ENCODE peak calls at places on chromosomes 2 and 18, in six cellular contexts. One of them, this sample, is unnamed. For H3K4me1 and H3K27me3, the result is how much of the 10 kb centered on the place peaks cover.

GRCh38 chr18:79784071-79784913 is 13.4 kb upstream of the KCNG2 start:
- DNase-seq in HepG2: no peak
- DNase-seq in transverse colon: no peak
- DNase-seq in GM23338: no peak
- DNase-seq in sigmoid colon: peak
- DNase-seq in HCT116: no peak
- DNase-seq in this sample: no peak

GRCh38 chr2:159202568-159203071 is 83.9 kb downstream of the WDSUB1 start:
- DNase-seq in HepG2: peak
- DNase-seq in HCT116: no peak
- DNase-seq in sigmoid colon: peak
- DNase-seq in transverse colon: peak
- DNase-seq in GM23338: no peak
- DNase-seq in this sample: no peak

GRCh38 chr2:60152226-60152833 is 401.1 kb downstream of the BCL11A start:
- DNase-seq in sigmoid colon: no peak
- DNase-seq in HepG2: peak
- DNase-seq in GM23338: peak
- DNase-seq in HCT116: peak
- DNase-seq in transverse colon: no peak
- DNase-seq in this sample: no peak

GRCh38 chr2:229417906-229418305 is 146.8 kb upstream of the PID1 start:
- DNase-seq in HCT116: no peak
- DNase-seq in HepG2: no peak
- DNase-seq in sigmoid colon: no peak
- DNase-seq in GM23338: peak
- DNase-seq in transverse colon: no peak
- DNase-seq in this sample: no peak

GRCh38 chr2:38076250-38076709 is 329 bp upstream of the CYP1B1 start:
- DNase-seq in GM23338: peak
- DNase-seq in sigmoid colon: peak
- DNase-seq in HCT116: peak
- DNase-seq in HepG2: no peak
- DNase-seq in transverse colon: peak
- DNase-seq in this sample: no peak

GRCh38 chr2:146651361-146651760 is 1193.5 kb upstream of the ACVR2A start:
- DNase-seq in transverse colon: no peak
- DNase-seq in HCT116: no peak
- DNase-seq in sigmoid colon: no peak
- DNase-seq in HepG2: no peak
- DNase-seq in GM23338: no peak
- DNase-seq in this sample: no peak

GRCh38 chr2:191933307-191934105 is 86.6 kb upstream of the CAVIN2 start:
- DNase-seq in HepG2: no peak
- DNase-seq in sigmoid colon: no peak
- DNase-seq in GM23338: no peak
- DNase-seq in HCT116: no peak
- DNase-seq in transverse colon: peak
- DNase-seq in this sample: no peak

GRCh38 chr18:73980289-73980979 is 167.2 kb downstream of the FBXO15 start:
- DNase-seq in GM23338: peak
- DNase-seq in transverse colon: no peak
- DNase-seq in sigmoid colon: no peak
- DNase-seq in HCT116: peak
- DNase-seq in HepG2: peak
- DNase-seq in this sample: no peak

GRCh38 chr2:151826737-151827157 is 1.5 kb downstream of the ARL5A start:
- DNase-seq in sigmoid colon: no peak
- DNase-seq in HepG2: no peak
- DNase-seq in transverse colon: no peak
- DNase-seq in HCT116: no peak
- DNase-seq in GM23338: no peak
- DNase-seq in this sample: no peak

GRCh38 chr2:182241936-182242335 is 184.9 kb downstream of the PDE1A start:
- DNase-seq in HepG2: no peak
- DNase-seq in transverse colon: no peak
- DNase-seq in GM23338: no peak
- DNase-seq in HCT116: no peak
- DNase-seq in sigmoid colon: no peak
- DNase-seq in this sample: no peak

GRCh38 chr2:51413726-51414125 is 381.8 kb upstream of the NRXN1 start:
- DNase-seq in transverse colon: no peak
- DNase-seq in GM23338: no peak
- DNase-seq in sigmoid colon: no peak
- DNase-seq in HCT116: no peak
- DNase-seq in HepG2: no peak
- DNase-seq in this sample: no peak

GRCh38 chr18:34709631-34710429 is at the start of gene DTNA:
- DNase-seq in HepG2: no peak
- DNase-seq in GM23338: peak
- DNase-seq in HCT116: no peak
- DNase-seq in transverse colon: no peak
- DNase-seq in sigmoid colon: no peak
- DNase-seq in this sample: no peak

GRCh38 chr2:226327830-226328229 is 471.8 kb downstream of the IRS1 start:
- DNase-seq in sigmoid colon: no peak
- DNase-seq in HCT116: peak
- DNase-seq in HepG2: no peak
- DNase-seq in GM23338: no peak
- DNase-seq in transverse colon: no peak
- DNase-seq in this sample: no peak

GRCh38 chr18:8188196-8188595 is 421.0 kb upstream of the RAB12 start:
- DNase-seq in sigmoid colon: no peak
- DNase-seq in transverse colon: no peak
- DNase-seq in HepG2: no peak
- DNase-seq in GM23338: no peak
- DNase-seq in HCT116: no peak
- DNase-seq in this sample: no peak

GRCh38 chr2:172208881-172209325 is 106.2 kb upstream of the DLX2 start:
- DNase-seq in GM23338: no peak
- DNase-seq in sigmoid colon: no peak
- DNase-seq in HepG2: no peak
- DNase-seq in HCT116: no peak
- DNase-seq in transverse colon: no peak
- DNase-seq in this sample: no peak

GRCh38 chr2:160253440-160254296 is 53.6 kb upstream of the ITGB6 start:
- DNase-seq in sigmoid colon: no peak
- DNase-seq in HepG2: no peak
- DNase-seq in HCT116: no peak
- DNase-seq in GM23338: no peak
- DNase-seq in transverse colon: no peak
- DNase-seq in this sample: no peak

GRCh38 chr2:60100034-60100433 is 453.4 kb downstream of the BCL11A start:
- DNase-seq in GM23338: no peak
- DNase-seq in HepG2: no peak
- DNase-seq in sigmoid colon: no peak
- DNase-seq in HCT116: no peak
- DNase-seq in transverse colon: no peak
- DNase-seq in this sample: no peak

GRCh38 chr2:174957049-174957448 is 48.1 kb downstream of the CHN1 start:
- DNase-seq in GM23338: no peak
- DNase-seq in sigmoid colon: no peak
- DNase-seq in HepG2: no peak
- DNase-seq in HCT116: no peak
- DNase-seq in transverse colon: no peak
- DNase-seq in this sample: no peak

GRCh38 chr2:174949988-174950687 is 55.0 kb downstream of the CHN1 start:
- DNase-seq in transverse colon: no peak
- DNase-seq in GM23338: no peak
- DNase-seq in sigmoid colon: no peak
- DNase-seq in HepG2: no peak
- DNase-seq in HCT116: no peak
- DNase-seq in this sample: no peak

GRCh38 chr2:174951746-174952145 is 53.4 kb downstream of the CHN1 start:
- DNase-seq in transverse colon: no peak
- DNase-seq in GM23338: no peak
- DNase-seq in sigmoid colon: no peak
- DNase-seq in HCT116: no peak
- DNase-seq in HepG2: no peak
- DNase-seq in this sample: no peak

DNA sequence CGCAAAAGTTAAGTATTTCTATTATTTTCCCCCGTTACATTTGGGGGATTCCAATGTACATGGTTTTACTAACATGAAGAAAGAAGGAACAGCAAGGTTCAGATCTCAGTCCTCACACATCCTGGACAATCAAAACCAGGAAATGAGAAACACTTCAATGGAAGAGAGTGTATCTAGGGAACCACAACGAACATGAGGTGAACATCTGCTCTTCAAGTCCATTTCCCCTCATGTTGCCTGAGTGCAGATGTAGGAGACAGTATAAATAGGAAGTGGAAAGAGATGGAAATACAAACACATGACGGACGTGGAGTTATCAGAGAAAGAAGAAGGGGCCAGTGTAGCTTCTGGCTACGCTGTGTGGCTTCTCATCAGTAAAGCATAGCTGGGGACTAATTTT is 52.6 kb downstream of the CHN1 start:
- DNase-seq in HepG2: no peak
- DNase-seq in GM23338: no peak
- DNase-seq in transverse colon: no peak
- DNase-seq in sigmoid colon: no peak
- DNase-seq in HCT116: no peak
- DNase-seq in this sample: no peak
- TF ChIP-seq POLR2AphosphoS5 in HepG2: no peak
- TF ChIP-seq POLR2AphosphoS5 in GM23338: no peak
- TF ChIP-seq POLR2AphosphoS5 in transverse colon: no peak
- TF ChIP-seq POLR2AphosphoS5 in sigmoid colon: no peak
- TF ChIP-seq POLR2AphosphoS5 in HCT116: no peak
- TF ChIP-seq POLR2AphosphoS5 in this sample: no peak

GRCh38 chr18:13612111-13612997 is 114.0 kb downstream of the FAM210A start:
- DNase-seq in transverse colon: peak
- DNase-seq in sigmoid colon: peak
- DNase-seq in GM23338: no peak
- DNase-seq in HCT116: no peak
- DNase-seq in HepG2: no peak
- DNase-seq in this sample: no peak
- H3K4me1 ChIP-seq in transverse colon: under half
- H3K4me1 ChIP-seq in sigmoid colon: under half
- H3K4me1 ChIP-seq in GM23338: under half
- H3K4me1 ChIP-seq in HCT116: under half
- H3K4me1 ChIP-seq in HepG2: under half
- H3K4me1 ChIP-seq in this sample: under half

GRCh38 chr2:218996937-218997336 is 3.7 kb upstream of the CRYBA2 start:
- DNase-seq in transverse colon: no peak
- DNase-seq in HepG2: no peak
- DNase-seq in sigmoid colon: no peak
- DNase-seq in GM23338: no peak
- DNase-seq in HCT116: no peak
- DNase-seq in this sample: no peak
- H3K27me3 ChIP-seq in transverse colon: half or more
- H3K27me3 ChIP-seq in HepG2: under half
- H3K27me3 ChIP-seq in sigmoid colon: half or more
- H3K27me3 ChIP-seq in GM23338: half or more
- H3K27me3 ChIP-seq in HCT116: under half
- H3K27me3 ChIP-seq in this sample: under half

GRCh38 chr2:19543271-19544019 is 185.0 kb upstream of the OSR1 start:
- DNase-seq in GM23338: no peak
- DNase-seq in sigmoid colon: no peak
- DNase-seq in HepG2: no peak
- DNase-seq in HCT116: no peak
- DNase-seq in transverse colon: no peak
- DNase-seq in this sample: no peak
- TF ChIP-seq POLR2AphosphoS5 in GM23338: no peak
- TF ChIP-seq POLR2AphosphoS5 in sigmoid colon: no peak
- TF ChIP-seq POLR2AphosphoS5 in HepG2: no peak
- TF ChIP-seq POLR2AphosphoS5 in HCT116: no peak
- TF ChIP-seq POLR2AphosphoS5 in transverse colon: no peak
- TF ChIP-seq POLR2AphosphoS5 in this sample: no peak